ENCODE peak calls at places on chromosomes 16 and 17, in five cellular contexts. G is brain microvascular endothelial cell, K is psoas muscle, E is AG04449, W is breast epithelium. A is an unnamed sample.

GRCh38 chr17:71519285-71519684 is 601.5 kb upstream of the SOX9 start:
- DNase-seq in W (no peak), K (no peak), E (no peak), G (no peak), A (no peak)

GRCh38 chr16:88569614-88569984 is 604 bp upstream of the ZC3H18 start:
- DNase-seq in W (no peak), G (no peak), K (peak; percentile 29), E (no peak), A (no peak)

GRCh38 chr17:19364699-19365498 is 2.4 kb upstream of the B9D1 start:
- DNase-seq in W (peak; percentile 67), K (no peak), E (no peak), G (no peak), A (no peak)

GRCh38 chr17:46773676-46774075 is 44.8 kb downstream of the WNT3 start:
- DNase-seq in E (no peak), W (no peak), K (no peak), G (no peak), A (no peak)

GRCh38 chr17:61574542-61575351 is 16.3 kb downstream of the NACA2 start:
- DNase-seq in E (no peak), K (no peak), W (no peak), G (peak; percentile 18), A (no peak)

GRCh38 chr17:40499551-40500189 is 1.8 kb downstream of the TNS4 start:
- DNase-seq in K (peak; percentile 87), W (peak; percentile 94), G (peak; percentile 55), E (no peak), A (peak; percentile 69)

GRCh38 chr16:89105599-89106151 is 12.0 kb downstream of the ACSF3 start:
- DNase-seq in E (no peak), G (no peak), W (no peak), K (no peak), A (no peak)

GRCh38 chr17:20289984-20290383 is 177.4 kb downstream of the LGALS9B start:
- DNase-seq in E (no peak), K (no peak), W (no peak), G (no peak), A (no peak)

GRCh38 chr16:68264128-68265077 is at the start of gene SLC7A6:
- DNase-seq in W (peak; percentile 42), E (no peak), G (peak; percentile 59), K (peak; percentile 83), A (peak; percentile 81)

GRCh38 chr17:2706911-2707510 is 4.6 kb downstream of the CLUH start:
- DNase-seq in G (no peak), E (no peak), K (peak; percentile 46), W (no peak), A (no peak)

GRCh38 chr17:3963214-3964201 is 729 bp downstream of the ATP2A3 start:
- DNase-seq in G (no peak), E (no peak), W (no peak), K (no peak), A (no peak)

GRCh38 chr17:36686123-36686669 is 84.8 kb downstream of the MRM1 start:
- DNase-seq in W (no peak), G (no peak), K (no peak), E (no peak), A (no peak)

GRCh38 chr16:88886915-88887521 is 20.6 kb upstream of the PABPN1L start:
- DNase-seq in E (no peak), W (no peak), K (peak; percentile 78), G (no peak), A (no peak)

GRCh38 chr17:17890773-17891759 is 54.3 kb upstream of the SREBF1 start:
- DNase-seq in G (peak; percentile 68), W (no peak), K (peak; percentile 34), E (no peak), A (peak; percentile 62)

GRCh38 chr17:40915199-40915661 is 22.2 kb downstream of the KRT23 start:
- DNase-seq in W (no peak), G (peak; percentile 81), K (no peak), E (peak; percentile 94), A (no peak)

GRCh38 chr17:57294629-57295501 is 38.5 kb downstream of the MSI2 start:
- DNase-seq in W (no peak), K (peak; percentile 59), E (no peak), G (peak; percentile 29), A (peak; percentile 72)

GRCh38 chr17:5120036-5120435 is 4.2 kb downstream of the USP6 start:
- DNase-seq in E (no peak), G (no peak), W (no peak), K (no peak), A (no peak)

GRCh38 chr16:15404792-15405191 is 9.2 kb downstream of the MPV17L start:
- DNase-seq in E (no peak), K (peak; percentile 64), W (peak; percentile 71), G (no peak), A (no peak)

GRCh38 chr17:48175692-48176450 is 68.3 kb downstream of the SNX11 start:
- DNase-seq in K (no peak), E (peak; percentile 37), W (no peak), G (peak; percentile 59), A (peak; percentile 90)

GRCh38 chr16:24998201-24998600 is 17.0 kb downstream of the ARHGAP17 start:
- DNase-seq in K (no peak), W (no peak), G (no peak), E (no peak), A (no peak)

GRCh38 chr16:49643429-49644142 is 212.3 kb downstream of the ZNF423 start:
- DNase-seq in W (no peak), G (peak; percentile 92), E (peak; percentile 86), K (no peak), A (peak; percentile 92)

GRCh38 chr16:49649013-49649785 is 206.7 kb downstream of the ZNF423 start:
- DNase-seq in W (no peak), G (peak; percentile 35), E (no peak), K (no peak), A (no peak)

GRCh38 chr16:49647673-49648072 is 208.2 kb downstream of the ZNF423 start:
- DNase-seq in K (no peak), W (no peak), E (no peak), G (no peak), A (no peak)

GRCh38 chr16:49644143-49644460 is 211.8 kb downstream of the ZNF423 start:
- DNase-seq in E (no peak), K (no peak), G (no peak), W (no peak), A (no peak)

DNA sequence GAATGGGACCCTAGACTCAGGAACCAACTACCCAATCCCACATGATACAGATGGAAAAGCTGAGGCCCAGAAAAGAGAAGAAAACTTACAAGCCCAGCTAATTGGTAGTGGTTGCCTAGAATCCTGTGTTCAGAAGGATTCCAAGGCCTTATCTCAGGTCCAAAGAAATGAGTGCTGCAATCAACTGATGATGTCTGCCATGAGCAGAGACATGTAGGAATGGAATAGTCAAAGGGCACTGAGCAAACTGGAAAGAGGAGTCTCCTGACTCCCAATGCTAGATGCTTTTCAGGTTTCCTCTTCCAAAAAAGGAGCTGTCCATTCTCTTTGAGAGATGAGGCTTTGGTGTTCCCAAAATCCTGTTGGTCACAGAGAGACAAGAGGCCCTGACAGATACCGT is 210.6 kb downstream of the ZNF423 start:
- DNase-seq in W (no peak), E (no peak), G (no peak), K (no peak), A (no peak)
- H3K4me3 ChIP-seq in W (no peak overlapping the region), E (no peak overlapping the region), G (no peak overlapping the region), K (no peak overlapping the region), A (no peak overlapping the region)

GRCh38 chr17:35046245-35046644 is 17.3 kb downstream of the RFFL start:
- DNase-seq in W (no peak), G (no peak), E (no peak), K (no peak), A (no peak)
- H3K4me3 ChIP-seq in W (no peak overlapping the region), G (no peak overlapping the region), E (no peak overlapping the region), K (no peak overlapping the region), A (no peak overlapping the region)

GRCh38 chr17:31842416-31843381 is 16.3 kb downstream of the COPRS start:
- DNase-seq in K (peak; percentile 57), E (no peak), W (peak; percentile 60), G (peak; percentile 49), A (peak; percentile 66)
- H3K4me3 ChIP-seq in K (peak overlapping the region; percentile 37), E (no peak overlapping the region), W (peak overlapping the region; percentile 14), G (peak overlapping the region; percentile 31), A (no peak overlapping the region)

GRCh38 chr17:82107341-82107860 is 9.4 kb upstream of the FASN start:
- DNase-seq in W (no peak), G (no peak), E (no peak), K (no peak), A (no peak)

GRCh38 chr17:82105417-82105881 is 7.4 kb upstream of the FASN start:
- DNase-seq in K (no peak), E (no peak), G (no peak), W (no peak), A (no peak)

GRCh38 chr17:82104797-82105416 is 6.9 kb upstream of the FASN start:
- DNase-seq in K (no peak), G (no peak), E (no peak), W (no peak), A (no peak)

GRCh38 chr17:82106697-82107305 is 8.8 kb upstream of the FASN start:
- DNase-seq in K (no peak), G (no peak), W (no peak), E (no peak), A (no peak)

GRCh38 chr17:82105882-82106696 is 8.1 kb upstream of the FASN start:
- DNase-seq in E (no peak), G (peak; percentile 25), K (peak; percentile 47), W (peak; percentile 63), A (peak; percentile 45)
- H3K4me3 ChIP-seq in E (no peak overlapping the region), G (no peak overlapping the region), K (peak overlapping the region; percentile 43), W (peak overlapping the region; percentile 32), A (no peak overlapping the region)

GRCh38 chr17:67247416-67247900 is 2.5 kb upstream of the HELZ start:
- DNase-seq in W (no peak), G (no peak), E (no peak), K (no peak), A (no peak)
- H3K4me3 ChIP-seq in W (no peak overlapping the region), G (no peak overlapping the region), E (no peak overlapping the region), K (no peak overlapping the region), A (no peak overlapping the region)

A was measured in SJSA1.